ENCODE peak calls at places on chromosomes 13 and 19, in seven cellular contexts. B, L, D, Q, A, H and W are unnamed samples.

GRCh38 chr19:3062165-3063105 is at the start of gene TLE5:
- DNase-seq in B (peak; percentile 65), L (peak; percentile 47), D (no peak), Q (peak; percentile 69), A (no peak), H (peak; percentile 67), W (peak; percentile 87)

GRCh38 chr13:21834511-21834910 is 163.6 kb downstream of the FGF9 start:
- DNase-seq in B (no peak), L (no peak), D (no peak), Q (no peak), A (no peak), H (no peak), W (no peak)

GRCh38 chr13:23876265-23876664 is 12.9 kb downstream of the MIPEP start:
- DNase-seq in B (no peak), L (no peak), D (no peak), Q (no peak), A (no peak), H (peak; percentile 27), W (peak; percentile 58)

GRCh38 chr13:50850445-50850844 is 7.0 kb upstream of the DLEU7 start:
- DNase-seq in B (no peak), L (no peak), D (no peak), Q (no peak), A (no peak), H (no peak), W (no peak)

GRCh38 chr13:44141213-44141724 is 232.4 kb upstream of the SERP2 start:
- DNase-seq in B (peak; percentile 6), L (no peak), D (no peak), Q (no peak), A (no peak), H (peak; percentile 13), W (no peak)

GRCh38 chr13:106473174-106473573 is 62.3 kb downstream of the EFNB2 start:
- DNase-seq in B (no peak), L (no peak), D (no peak), Q (no peak), A (peak; percentile 80), H (no peak), W (no peak)

GRCh38 chr19:36838784-36839324 is 667 bp upstream of the ZNF790 start:
- DNase-seq in B (no peak), L (no peak), D (no peak), Q (no peak), A (no peak), H (no peak), W (no peak)

GRCh38 chr13:89343165-89343564 is 1672.0 kb downstream of the SLITRK5 start:
- DNase-seq in B (no peak), L (no peak), D (no peak), Q (no peak), A (no peak), H (no peak), W (no peak)

GRCh38 chr19:41951686-41952172 is 7.4 kb downstream of the RABAC1 start:
- DNase-seq in B (peak; percentile 94), L (peak; percentile 14), D (peak; percentile 16), Q (peak; percentile 76), A (peak; percentile 89), H (peak; percentile 86), W (peak; percentile 81)

GRCh38 chr19:53157601-53158000 is 1.3 kb downstream of the ZNF347 start:
- DNase-seq in B (no peak), L (no peak), D (no peak), Q (no peak), A (peak; percentile 61), H (no peak), W (no peak)

GRCh38 chr13:99271249-99271648 is 13.1 kb upstream of the GPR18 start:
- DNase-seq in B (no peak), L (no peak), D (no peak), Q (no peak), A (no peak), H (no peak), W (no peak)

GRCh38 chr19:40341601-40342482 is 6.4 kb downstream of the C19orf47 start:
- DNase-seq in B (no peak), L (no peak), D (no peak), Q (no peak), A (peak; percentile 83), H (no peak), W (no peak)

GRCh38 chr13:74040200-74040599 is 94.0 kb downstream of the KLF12 start:
- DNase-seq in B (peak; percentile 17), L (no peak), D (no peak), Q (no peak), A (peak; percentile 88), H (peak; percentile 58), W (peak; percentile 77)

GRCh38 chr19:2926341-2927031 is 18.3 kb downstream of the ZNF77 start:
- DNase-seq in B (no peak), L (no peak), D (no peak), Q (no peak), A (no peak), H (no peak), W (no peak)

GRCh38 chr19:46355234-46355990 is 8.5 kb downstream of the PPP5C start:
- DNase-seq in B (no peak), L (no peak), D (no peak), Q (peak; percentile 69), A (no peak), H (no peak), W (no peak)

GRCh38 chr13:75717525-75717924 is 81.4 kb downstream of the LMO7 start:
- DNase-seq in B (no peak), L (no peak), D (no peak), Q (no peak), A (no peak), H (peak; percentile 40), W (no peak)

GRCh38 chr19:18995804-18996241 is 37.5 kb downstream of the SUGP2 start:
- DNase-seq in B (no peak), L (peak; percentile 32), D (peak; percentile 91), Q (no peak), A (peak; percentile 93), H (peak; percentile 97), W (no peak)

GRCh38 chr19:49331616-49332055 is 3.6 kb upstream of the CD37 start:
- DNase-seq in B (peak; percentile 42), L (no peak), D (no peak), Q (peak; percentile 61), A (peak; percentile 68), H (peak; percentile 79), W (peak; percentile 72)

GRCh38 chr19:16764793-16765433 is 45.3 kb downstream of the NWD1 start:
- DNase-seq in B (no peak), L (no peak), D (no peak), Q (no peak), A (no peak), H (no peak), W (no peak)

GRCh38 chr13:44317752-44318550 is 55.7 kb upstream of the SERP2 start:
- DNase-seq in B (no peak), L (no peak), D (no peak), Q (no peak), A (no peak), H (no peak), W (no peak)

GRCh38 chr19:18379803-18380747 is 5.9 kb upstream of the GDF15 start:
- DNase-seq in B (no peak), L (peak; percentile 75), D (peak; percentile 84), Q (no peak), A (peak; percentile 84), H (no peak), W (peak; percentile 45)

GRCh38 chr19:50330365-50331078 is 1.3 kb upstream of the KCNC3 start:
- DNase-seq in B (peak; percentile 76), L (peak; percentile 77), D (no peak), Q (peak; percentile 90), A (peak; percentile 98), H (peak; percentile 88), W (peak; percentile 79)

GRCh38 chr13:47134939-47135489 is 238.2 kb upstream of the HTR2A start:
- DNase-seq in B (no peak), L (no peak), D (no peak), Q (no peak), A (no peak), H (no peak), W (no peak)

GRCh38 chr19:6478815-6479214 is 2.8 kb downstream of the DENND1C start:
- DNase-seq in B (no peak), L (no peak), D (no peak), Q (no peak), A (no peak), H (no peak), W (no peak)

GRCh38 chr19:42033413-42033812 is 36.6 kb downstream of the GRIK5 start:
- DNase-seq in B (no peak), L (no peak), D (no peak), Q (no peak), A (no peak), H (no peak), W (no peak)

GRCh38 chr19:53655042-53655665 is 23.4 kb downstream of the DPRX start:
- DNase-seq in B (no peak), L (no peak), D (no peak), Q (no peak), A (no peak), H (no peak), W (no peak)

GRCh38 chr13:43388282-43389034 is 365.1 kb downstream of the DNAJC15 start:
- DNase-seq in B (no peak), L (no peak), D (no peak), Q (no peak), A (no peak), H (no peak), W (no peak)

GRCh38 chr19:53308339-53308811 is 25.2 kb upstream of the ZNF845 start:
- DNase-seq in B (no peak), L (no peak), D (no peak), Q (no peak), A (peak; percentile 61), H (peak; percentile 52), W (no peak)

GRCh38 chr19:10271543-10272086 is 695 bp downstream of the ICAM1 start:
- DNase-seq in B (no peak), L (no peak), D (no peak), Q (peak; percentile 48), A (no peak), H (no peak), W (peak; percentile 74)

GRCh38 chr13:97125051-97125809 is 96.9 kb upstream of the MBNL2 start:
- DNase-seq in B (no peak), L (peak; percentile 48), D (no peak), Q (peak; percentile 27), A (peak; percentile 92), H (peak; percentile 93), W (no peak)

GRCh38 chr13:110590577-110590976 is 24.8 kb upstream of the NAXD start:
- DNase-seq in B (no peak), L (no peak), D (no peak), Q (no peak), A (peak; percentile 71), H (no peak), W (no peak)

GRCh38 chr19:51128227-51128626 is 3.5 kb downstream of the SIGLEC9 start:
- DNase-seq in B (no peak), L (no peak), D (no peak), Q (no peak), A (no peak), H (no peak), W (peak; percentile 23)

GRCh38 chr19:13906525-13906904 is 514 bp downstream of the CC2D1A start:
- DNase-seq in B (peak; percentile 31), L (no peak), D (no peak), Q (no peak), A (no peak), H (no peak), W (peak; percentile 41)

GRCh38 chr13:93963266-93964131 is 516.0 kb downstream of the DCT start:
- DNase-seq in B (no peak), L (no peak), D (no peak), Q (no peak), A (no peak), H (peak; percentile 56), W (no peak)

GRCh38 chr13:51282322-51282721 is 57.2 kb upstream of the SERPINE3 start:
- DNase-seq in B (no peak), L (no peak), D (no peak), Q (no peak), A (no peak), H (no peak), W (no peak)

GRCh38 chr19:14015454-14016035 is 9.4 kb upstream of the RFX1 start:
- DNase-seq in B (no peak), L (no peak), D (no peak), Q (no peak), A (no peak), H (no peak), W (no peak)